ENCODE peak calls at places on chromosomes 4 and X, in five cellular contexts. One of them, this sample, is unnamed.

GRCh38 chrX:110282922-110283321 is 35.0 kb downstream of the AMMECR1 start:
- DNase-seq in HEK293T: no peak
- DNase-seq in HepG2: no peak
- DNase-seq in K562: no peak
- DNase-seq in GM12878: no peak
- DNase-seq in this sample: no peak

GRCh38 chr4:185127021-185127925 is 15.8 kb upstream of the SLC25A4 start:
- DNase-seq in HEK293T: no peak
- DNase-seq in HepG2: no peak
- DNase-seq in K562: no peak
- DNase-seq in GM12878: no peak
- DNase-seq in this sample: peak

GRCh38 chrX:69236641-69237040 is 71.4 kb upstream of the PJA1 start:
- DNase-seq in HEK293T: no peak
- DNase-seq in HepG2: no peak
- DNase-seq in K562: no peak
- DNase-seq in GM12878: no peak
- DNase-seq in this sample: no peak

GRCh38 chrX:2242326-2242725 is 258.4 kb downstream of the DHRSX start:
- DNase-seq in HEK293T: no peak
- DNase-seq in HepG2: no peak
- DNase-seq in K562: no peak
- DNase-seq in GM12878: no peak
- DNase-seq in this sample: no peak

GRCh38 chrX:45258741-45259402 is 58.2 kb upstream of the DIPK2B start:
- DNase-seq in HEK293T: no peak
- DNase-seq in HepG2: no peak
- DNase-seq in K562: no peak
- DNase-seq in GM12878: no peak
- DNase-seq in this sample: no peak

GRCh38 chrX:3713225-3713936 is at the start of gene PRKX:
- DNase-seq in HEK293T: peak
- DNase-seq in HepG2: no peak
- DNase-seq in K562: peak
- DNase-seq in GM12878: peak
- DNase-seq in this sample: peak

GRCh38 chrX:49934148-49934547 is 11.8 kb downstream of the CLCN5 start:
- DNase-seq in HEK293T: no peak
- DNase-seq in HepG2: no peak
- DNase-seq in K562: no peak
- DNase-seq in GM12878: no peak
- DNase-seq in this sample: no peak

GRCh38 chr4:2832981-2833670 is 10.5 kb upstream of the ADD1 start:
- DNase-seq in HEK293T: no peak
- DNase-seq in HepG2: no peak
- DNase-seq in K562: no peak
- DNase-seq in GM12878: no peak
- DNase-seq in this sample: no peak

GRCh38 chrX:143580266-143580665 is 55.6 kb downstream of the SLITRK4 start:
- DNase-seq in HEK293T: no peak
- DNase-seq in HepG2: no peak
- DNase-seq in K562: no peak
- DNase-seq in GM12878: no peak
- DNase-seq in this sample: no peak

GRCh38 chr4:112181358-112182000 is 36.2 kb downstream of the FAM241A start:
- DNase-seq in HEK293T: no peak
- DNase-seq in HepG2: no peak
- DNase-seq in K562: no peak
- DNase-seq in GM12878: no peak
- DNase-seq in this sample: no peak
- TF ChIP-seq FOXM1 in HEK293T: no peak
- TF ChIP-seq FOXM1 in HepG2: no peak
- TF ChIP-seq FOXM1 in K562: no peak
- TF ChIP-seq FOXM1 in GM12878: no peak
- TF ChIP-seq FOXM1 in this sample: no peak

GRCh38 chr4:31104596-31104995 is 384.4 kb downstream of the PCDH7 start:
- DNase-seq in HEK293T: no peak
- DNase-seq in HepG2: no peak
- DNase-seq in K562: no peak
- DNase-seq in GM12878: no peak
- DNase-seq in this sample: no peak
- TF ChIP-seq FOXM1 in HEK293T: no peak
- TF ChIP-seq FOXM1 in HepG2: no peak
- TF ChIP-seq FOXM1 in K562: no peak
- TF ChIP-seq FOXM1 in GM12878: no peak
- TF ChIP-seq FOXM1 in this sample: no peak

GRCh38 chr4:33381806-33382205 is 2661.6 kb downstream of the PCDH7 start:
- DNase-seq in HEK293T: no peak
- DNase-seq in HepG2: no peak
- DNase-seq in K562: no peak
- DNase-seq in GM12878: no peak
- DNase-seq in this sample: no peak

GRCh38 chr4:33390977-33391376 is 2670.8 kb downstream of the PCDH7 start:
- DNase-seq in HEK293T: no peak
- DNase-seq in HepG2: no peak
- DNase-seq in K562: no peak
- DNase-seq in GM12878: no peak
- DNase-seq in this sample: no peak

GRCh38 chr4:33386761-33387160 is 2666.6 kb downstream of the PCDH7 start:
- DNase-seq in HEK293T: no peak
- DNase-seq in HepG2: no peak
- DNase-seq in K562: no peak
- DNase-seq in GM12878: no peak
- DNase-seq in this sample: no peak
- TF ChIP-seq FOXM1 in HEK293T: no peak
- TF ChIP-seq FOXM1 in HepG2: no peak
- TF ChIP-seq FOXM1 in K562: no peak
- TF ChIP-seq FOXM1 in GM12878: no peak
- TF ChIP-seq FOXM1 in this sample: no peak

DNA sequence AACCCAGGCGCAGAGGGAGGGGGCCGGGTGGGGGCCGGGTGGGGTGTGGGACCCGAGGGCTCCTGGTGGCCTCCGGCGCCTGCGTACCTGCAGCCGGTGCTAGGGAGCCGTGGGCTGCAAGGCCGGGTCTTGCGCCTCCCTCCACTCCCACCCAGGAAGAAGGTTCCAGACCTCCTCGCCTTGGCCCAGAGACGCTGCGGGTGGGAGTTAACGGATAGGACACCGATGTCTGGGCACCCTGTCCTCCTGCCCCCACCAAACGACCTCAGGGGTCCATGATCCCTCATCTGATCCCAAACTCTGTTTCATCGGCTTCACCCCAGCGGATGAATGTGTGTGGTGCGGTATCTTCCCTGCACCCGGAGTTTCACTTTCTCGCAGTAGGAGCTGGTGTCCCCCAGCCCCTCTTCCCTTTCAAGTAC is 927 bp downstream of the MSX1 start:
- DNase-seq in HEK293T: peak
- DNase-seq in HepG2: peak
- DNase-seq in K562: peak
- DNase-seq in GM12878: no peak
- DNase-seq in this sample: no peak
- TF ChIP-seq FOXM1 in HEK293T: no peak
- TF ChIP-seq FOXM1 in HepG2: no peak
- TF ChIP-seq FOXM1 in K562: no peak
- TF ChIP-seq FOXM1 in GM12878: no peak
- TF ChIP-seq FOXM1 in this sample: no peak

GRCh38 chr4:679571-680083 is 5.3 kb downstream of the MYL5 start:
- DNase-seq in HEK293T: no peak
- DNase-seq in HepG2: no peak
- DNase-seq in K562: no peak
- DNase-seq in GM12878: no peak
- DNase-seq in this sample: no peak
- TF ChIP-seq FOXM1 in HEK293T: no peak
- TF ChIP-seq FOXM1 in HepG2: no peak
- TF ChIP-seq FOXM1 in K562: no peak
- TF ChIP-seq FOXM1 in GM12878: no peak
- TF ChIP-seq FOXM1 in this sample: no peak